ENCODE peak calls at places on chromosomes 7 and 10, in four cellular contexts. Y is A673, I is aorta, W is tibial nerve. G is an unnamed sample. For H3K27me3 and H3K4me1, the result is how much of the 10 kb centered on the place peaks cover.

GRCh38 chr7:118029881-118030422 is 154.0 kb upstream of the LSM8 start:
- DNase-seq in Y (peak), I (no peak), W (no peak), G (no peak)

GRCh38 chr7:114663502-114663901 is 248.9 kb downstream of the FOXP2 start:
- DNase-seq in I (no peak), Y (peak), W (no peak), G (no peak)

GRCh38 chr10:15181576-15182156 is 13.2 kb upstream of the NMT2 start:
- DNase-seq in W (no peak), I (no peak), Y (no peak), G (no peak)

GRCh38 chr7:66055321-66055956 is 20.2 kb upstream of the ASL start:
- DNase-seq in W (no peak), Y (no peak), I (no peak), G (no peak)

GRCh38 chr10:100339236-100339635 is 7.8 kb upstream of the SCD start:
- DNase-seq in I (no peak), W (no peak), Y (no peak), G (no peak)

GRCh38 chr7:27248427-27248806 is 5.8 kb downstream of the EVX1 start:
- DNase-seq in W (no peak), I (no peak), Y (no peak), G (no peak)

GRCh38 chr7:71424166-71424803 is 292.3 kb downstream of the GALNT17 start:
- DNase-seq in Y (no peak), I (no peak), W (no peak), G (no peak)

GRCh38 chr7:44466300-44467216 is 23.9 kb downstream of the NUDCD3 start:
- DNase-seq in I (no peak), Y (no peak), W (no peak), G (no peak)

GRCh38 chr10:92475357-92475868 is 98.5 kb downstream of the IDE start:
- DNase-seq in I (no peak), W (no peak), Y (no peak), G (no peak)

GRCh38 chr7:94888542-94888941 is 18.9 kb upstream of the PPP1R9A start:
- DNase-seq in I (no peak), Y (peak), W (peak), G (no peak)

GRCh38 chr10:92757066-92757716 is 67.4 kb downstream of the HHEX start:
- DNase-seq in Y (peak), I (peak), W (peak), G (peak)

GRCh38 chr10:5563991-5564536 is 39.3 kb downstream of the CALML3 start:
- DNase-seq in I (peak), Y (no peak), W (no peak), G (no peak)

GRCh38 chr7:110850239-110850638 is 240.7 kb upstream of the LRRN3 start:
- DNase-seq in I (no peak), Y (no peak), W (no peak), G (no peak)

GRCh38 chr7:2404714-2405119 is 1.3 kb downstream of the CHST12 start:
- DNase-seq in W (no peak), I (no peak), Y (no peak), G (no peak)

GRCh38 chr10:60621018-60621417 is 157.3 kb upstream of the CDK1 start:
- DNase-seq in Y (no peak), I (no peak), W (no peak), G (no peak)

GRCh38 chr10:75505293-75505692 is 73.9 kb downstream of the LRMDA start:
- DNase-seq in W (no peak), Y (no peak), I (no peak), G (no peak)

GRCh38 chr10:69078311-69078710 is 9.6 kb upstream of the SRGN start:
- DNase-seq in Y (no peak), W (no peak), I (no peak), G (no peak)

GRCh38 chr7:133139350-133139749 is 57.5 kb upstream of the CHCHD3 start:
- DNase-seq in Y (peak), I (no peak), W (no peak), G (no peak)

GRCh38 chr10:24723386-24723787 is 300 bp downstream of the ARHGAP21 start:
- DNase-seq in I (no peak), W (no peak), Y (peak), G (peak)

GRCh38 chr10:43203491-43204393 is 63.1 kb downstream of the RASGEF1A start:
- DNase-seq in W (no peak), I (peak), Y (no peak), G (peak)

GRCh38 chr10:22552888-22553378 is 161.4 kb downstream of the PIP4K2A start:
- DNase-seq in Y (no peak), I (no peak), W (no peak), G (no peak)

GRCh38 chr10:131810036-131810804 is 90.6 kb upstream of the PPP2R2D start:
- DNase-seq in W (no peak), Y (no peak), I (peak), G (no peak)

GRCh38 chr10:119282446-119282845 is 75.1 kb downstream of the GRK5 start:
- DNase-seq in Y (no peak), I (peak), W (no peak), G (no peak)

GRCh38 chr10:92751827-92752226 is 62.1 kb downstream of the HHEX start:
- DNase-seq in W (no peak), I (no peak), Y (no peak), G (no peak)

GRCh38 chr7:46153951-46154787 is 233.1 kb upstream of the IGFBP3 start:
- DNase-seq in W (no peak), Y (no peak), I (no peak), G (no peak)

DNA sequence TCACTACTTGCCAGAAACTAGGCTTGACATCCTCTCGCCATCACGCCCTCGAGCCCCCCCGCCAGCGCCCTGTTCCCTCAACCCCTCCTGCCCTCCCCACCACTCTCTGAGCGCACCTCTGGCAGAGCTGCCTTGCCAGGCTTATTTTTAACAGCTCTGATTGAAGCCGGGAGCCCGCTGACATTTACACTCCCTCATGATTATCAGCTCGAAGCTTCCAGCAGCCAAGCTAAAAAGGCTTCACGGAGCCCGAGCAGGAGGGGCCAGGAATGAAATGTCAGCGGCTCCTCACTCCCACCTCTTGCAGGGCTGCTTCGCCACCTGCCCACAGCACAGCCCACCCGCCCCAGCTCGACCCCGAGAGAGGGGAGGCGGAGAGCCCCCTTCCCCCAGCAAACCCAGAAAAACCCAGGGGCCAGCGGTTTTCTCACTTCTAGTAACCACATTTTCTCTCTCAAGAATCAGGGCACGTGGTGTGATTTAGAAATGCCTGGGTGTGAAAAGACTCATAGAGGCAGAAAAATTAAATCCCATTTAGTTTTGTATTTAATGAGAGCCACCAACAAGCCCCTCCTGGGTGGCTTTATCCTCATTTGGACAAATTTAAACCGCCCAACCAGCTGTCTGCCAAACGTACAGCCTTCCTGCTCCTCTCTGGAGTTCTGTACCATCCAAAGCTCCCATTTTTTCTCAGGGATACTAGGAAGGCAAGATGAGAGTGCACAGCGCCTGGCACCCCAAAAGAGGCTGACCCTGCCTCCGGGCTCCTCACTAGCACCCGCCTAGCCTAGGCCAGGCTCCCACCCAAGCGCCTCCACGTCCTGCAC is 89.2 kb downstream of the SLIT1 start:
- DNase-seq in W (no peak), I (no peak), Y (no peak), G (peak)
- H3K27me3 ChIP-seq in W (under half), I (under half), Y (under half), G (under half)

DNA sequence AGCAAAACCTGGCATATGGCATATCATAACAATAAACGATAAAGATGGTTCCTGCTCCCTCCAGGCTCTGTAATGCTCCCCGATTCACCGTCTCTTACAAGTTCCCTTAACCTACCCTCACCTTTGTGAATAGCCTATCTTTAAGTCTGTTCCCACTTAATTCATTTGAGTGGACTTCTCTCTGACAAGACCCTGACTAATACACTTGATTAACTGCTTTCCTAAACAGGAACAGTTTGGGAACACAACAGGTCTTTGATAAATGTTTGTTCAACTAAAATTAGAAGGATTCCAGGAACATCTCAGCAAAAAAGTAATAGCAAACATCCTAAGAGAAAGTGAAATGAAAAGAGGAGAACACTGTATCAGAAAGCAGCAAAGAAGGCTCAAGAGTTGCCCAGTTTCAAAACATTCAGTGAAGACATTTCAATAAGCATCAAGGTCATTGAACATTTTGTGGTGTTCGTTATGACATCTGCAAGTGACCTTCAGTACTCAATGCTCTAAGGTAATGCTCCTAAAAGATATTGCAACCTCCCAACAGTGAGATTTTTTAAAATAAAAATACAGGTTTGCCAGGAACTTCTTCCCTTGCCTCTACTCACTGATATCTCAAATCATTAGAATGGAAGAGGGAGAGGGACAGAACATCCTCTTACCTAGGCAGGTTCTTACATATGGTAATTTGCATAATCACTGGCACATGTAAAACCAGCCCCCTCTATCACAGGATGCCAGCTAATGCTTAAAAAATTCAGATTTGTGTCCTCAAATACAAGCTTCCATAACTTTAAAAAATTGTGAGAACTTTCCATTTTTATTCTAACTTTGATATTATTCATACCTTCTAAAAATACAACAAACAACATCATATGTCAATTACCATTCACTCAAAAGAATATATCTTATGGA is 11.4 kb upstream of the ARHGAP12 start:
- DNase-seq in W (no peak), I (no peak), Y (peak), G (no peak)
- H3K4me1 ChIP-seq in W (under half), I (under half), Y (under half), G (under half)

DNA sequence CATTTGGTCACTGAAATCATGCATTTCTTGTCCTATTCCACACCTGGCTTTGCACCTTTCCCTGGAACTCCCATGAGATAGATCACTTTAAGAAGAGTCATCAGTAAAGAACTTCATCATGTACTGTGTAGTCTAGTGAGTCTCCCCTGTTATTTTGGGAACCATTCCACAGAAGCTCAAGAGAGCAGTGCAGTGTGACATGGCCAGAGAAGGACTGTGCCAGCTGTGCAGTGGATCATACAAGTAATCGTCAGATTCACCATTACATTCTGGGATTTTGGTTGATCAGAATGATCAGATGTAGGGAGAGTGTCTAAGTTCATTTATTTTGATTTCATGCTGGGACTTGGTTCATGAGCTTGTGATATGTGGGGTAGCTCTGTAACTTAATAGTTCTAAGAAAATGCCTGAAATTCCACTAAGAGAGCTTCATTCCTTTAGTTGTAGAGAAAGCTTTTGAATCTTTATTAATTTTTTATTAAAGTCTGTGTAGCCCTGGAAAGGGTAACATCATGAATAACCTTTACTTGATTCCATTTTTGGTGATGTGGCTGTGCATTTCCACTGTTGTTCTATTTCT is 166.8 kb downstream of the SUGCT start:
- DNase-seq in I (no peak), Y (no peak), W (no peak), G (no peak)
- H3K27me3 ChIP-seq in I (under half), Y (under half), W (under half), G (under half)

GRCh38 chr7:964401-965231 is 10.1 kb upstream of the ADAP1 start:
- DNase-seq in Y (peak), I (peak), W (peak), G (peak)
- H3K4me1 ChIP-seq in Y (under half), I (under half), W (under half), G (under half)

DNA sequence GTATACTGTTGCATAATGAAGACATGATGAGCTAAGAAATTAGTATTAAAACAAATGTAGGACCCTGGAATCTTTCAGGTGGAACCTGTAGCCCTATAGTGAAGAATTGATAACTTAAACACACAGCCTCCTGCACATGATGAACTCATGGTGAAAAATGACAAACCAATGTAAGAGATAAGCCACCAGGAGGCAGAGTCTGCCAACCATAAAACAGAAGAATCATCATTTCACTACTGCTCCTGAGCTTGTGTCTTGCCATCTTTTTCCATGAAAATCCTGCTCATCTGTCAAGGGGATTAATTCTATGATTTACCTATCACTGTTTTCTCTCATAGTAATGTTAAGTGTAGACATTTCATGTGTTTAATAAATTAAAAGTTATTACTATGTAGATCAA is 363.9 kb downstream of the MALRD1 start:
- DNase-seq in I (no peak), Y (peak), W (peak), G (no peak)
- H3K27me3 ChIP-seq in I (under half), Y (under half), W (under half), G (under half)

GRCh38 chr10:103740683-103741082 is 114.7 kb downstream of the SH3PXD2A start:
- DNase-seq in Y (peak), W (no peak), I (no peak), G (no peak)
- H3K4me1 ChIP-seq in Y (under half), W (half or more), I (under half), G (half or more)

GRCh38 chr10:97131041-97131659 is 54.6 kb downstream of the SLIT1 start:
- DNase-seq in Y (no peak), I (peak), W (no peak), G (no peak)
- H3K27me3 ChIP-seq in Y (under half), I (under half), W (under half), G (under half)

DNA sequence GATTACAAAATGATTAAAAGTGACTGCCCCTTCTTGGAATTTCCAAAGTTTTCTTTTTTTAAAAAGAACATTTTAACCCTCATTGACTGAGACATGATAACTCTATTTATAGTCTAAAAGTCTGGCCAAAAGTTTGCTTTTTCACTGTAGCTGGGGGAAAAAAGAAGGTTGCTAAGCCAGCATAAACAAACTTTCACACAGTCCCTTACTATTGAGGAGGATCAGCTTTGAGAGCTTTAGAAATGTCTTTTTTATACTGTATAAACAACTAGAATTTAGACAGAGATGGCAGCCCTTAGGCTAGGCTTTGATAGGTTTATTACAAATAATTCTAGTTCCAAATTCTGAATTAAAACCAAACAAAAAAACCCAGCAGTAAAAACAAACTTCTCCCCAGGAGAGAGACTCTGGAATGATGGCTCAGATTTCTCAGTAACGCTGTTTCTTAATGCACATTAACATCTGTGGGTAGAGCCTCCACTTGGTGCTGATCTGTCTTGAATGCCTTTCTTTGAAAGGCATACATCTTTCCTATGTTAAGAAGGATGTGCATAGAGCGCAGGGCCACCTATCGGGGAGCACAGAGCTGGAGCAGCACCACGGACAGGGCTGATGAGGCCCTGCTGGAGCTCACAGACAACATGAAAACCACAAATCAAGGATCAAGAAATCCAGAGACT is 100.9 kb upstream of the PDLIM1 start:
- DNase-seq in I (no peak), W (no peak), Y (peak), G (no peak)
- H3K4me1 ChIP-seq in I (under half), W (half or more), Y (under half), G (under half)

GRCh38 chr10:133230387-133231195 is 574 bp downstream of the UTF1 start:
- DNase-seq in I (no peak), W (no peak), Y (no peak), G (no peak)
- H3K27me3 ChIP-seq in I (under half), W (half or more), Y (half or more), G (under half)